ENCODE peak calls at places on chromosomes 16 and 17, in ten cellular contexts. Q is endodermal cell, Y is upper lobe of right lung, H is activated T-helper 1 cell treated with Interleukin-2 at 50 U/mL for 16 hours, D is T-helper 1 cell, C is GDM1, S is fibroblast of villous mesenchyme, V is tibial nerve, R is lower leg skin, U is COR-L47. F is an unnamed sample.

GRCh38 chr16:23071202-23072083 is 77.8 kb downstream of the USP31 start:
- DNase-seq in Q (no peak), Y (no peak), H (no peak), D (no peak), C (no peak), S (peak; percentile 22), V (no peak), R (no peak), U (no peak), F (no peak)

GRCh38 chr17:68095205-68095811 is 59.8 kb downstream of the KPNA2 start:
- DNase-seq in Q (peak; percentile 38), Y (no peak), H (no peak), D (no peak), C (no peak), S (no peak), V (no peak), R (no peak), U (no peak), F (no peak)

GRCh38 chr16:75252946-75253911 is 1.8 kb upstream of the BCAR1 start:
- DNase-seq in Q (peak; percentile 95), Y (peak; percentile 63), H (no peak), D (no peak), C (no peak), S (peak; percentile 91), V (no peak), R (no peak), U (no peak), F (no peak)

GRCh38 chr16:17647879-17648649 is 177.3 kb upstream of the XYLT1 start:
- DNase-seq in Q (no peak), Y (no peak), H (no peak), D (no peak), C (no peak), S (no peak), V (no peak), R (no peak), U (no peak), F (no peak)

GRCh38 chr16:78259883-78260282 is 160.4 kb downstream of the WWOX start:
- DNase-seq in Q (peak; percentile 67), Y (no peak), H (no peak), D (no peak), C (no peak), S (peak; percentile 75), V (no peak), R (no peak), U (no peak), F (no peak)

GRCh38 chr17:41763327-41763726 is 23.2 kb downstream of the JUP start:
- DNase-seq in Q (no peak), Y (no peak), H (no peak), D (no peak), C (no peak), S (no peak), V (no peak), R (no peak), U (no peak), F (no peak)

GRCh38 chr17:76437467-76438402 is 15.2 kb downstream of the UBE2O start:
- DNase-seq in Q (no peak), Y (no peak), H (no peak), D (no peak), C (no peak), S (peak; percentile 40), V (no peak), R (no peak), U (peak; percentile 23), F (no peak)

GRCh38 chr16:48531011-48531962 is 78.7 kb downstream of the N4BP1 start:
- DNase-seq in Q (peak; percentile 32), Y (peak; percentile 23), H (no peak), D (no peak), C (no peak), S (peak; percentile 65), V (peak; percentile 54), R (no peak), U (no peak), F (no peak)

GRCh38 chr16:61263400-61263799 is 772.8 kb downstream of the CDH8 start:
- DNase-seq in Q (no peak), Y (no peak), H (no peak), D (no peak), C (no peak), S (no peak), V (no peak), R (no peak), U (no peak), F (no peak)

GRCh38 chr16:72099377-72099818 is 5.8 kb downstream of the DHX38 start:
- DNase-seq in Q (peak; percentile 90), Y (no peak), H (no peak), D (no peak), C (no peak), S (peak; percentile 49), V (peak; percentile 57), R (no peak), U (peak; percentile 2), F (peak; percentile 54)

GRCh38 chr16:29897333-29897732 is 2.0 kb downstream of the SEZ6L2 start:
- DNase-seq in Q (no peak), Y (no peak), H (no peak), D (no peak), C (no peak), S (no peak), V (no peak), R (no peak), U (no peak), F (no peak)

GRCh38 chr17:41480581-41480980 is 370 bp downstream of the KRT35 start:
- DNase-seq in Q (no peak), Y (peak; percentile 52), H (no peak), D (no peak), C (no peak), S (no peak), V (no peak), R (no peak), U (no peak), F (no peak)

GRCh38 chr16:58331024-58331707 is 36.3 kb upstream of the PRSS54 start:
- DNase-seq in Q (peak; percentile 91), Y (no peak), H (no peak), D (no peak), C (no peak), S (no peak), V (no peak), R (no peak), U (peak; percentile 12), F (no peak)

GRCh38 chr16:68636064-68636551 is 9.0 kb upstream of the CDH3 start:
- DNase-seq in Q (no peak), Y (no peak), H (no peak), D (no peak), C (no peak), S (no peak), V (no peak), R (no peak), U (no peak), F (no peak)

GRCh38 chr17:73308017-73308823 is 3.6 kb downstream of the CDC42EP4 start:
- DNase-seq in Q (peak; percentile 55), Y (peak; percentile 94), H (no peak), D (no peak), C (no peak), S (peak; percentile 98), V (peak; percentile 65), R (peak; percentile 81), U (no peak), F (no peak)

F was measured in naive B cell.